ENCODE peak calls at places on chromosomes 13 and 19, in ten cellular contexts. Y is tibial nerve, E is IMR-90, N is uterus, D is prostate gland, V is A549, M is Peyer's patch, T is ovary, A is breast epithelium, W is adrenal gland. O is an unnamed sample.

GRCh38 chr13:98089246-98089645 is 53.6 kb upstream of the FARP1 start:
- DNase-seq in V (no peak), T (no peak), Y (no peak), D (no peak), M (no peak), A (no peak), E (peak), W (no peak), N (no peak), O (no peak)

GRCh38 chr19:55133639-55134444 is 15.2 kb downstream of the TNNT1 start:
- DNase-seq in D (no peak), T (no peak), Y (no peak), M (no peak), W (no peak), V (no peak), E (no peak), N (no peak), A (no peak), O (no peak)

GRCh38 chr13:76222511-76222910 is 586.4 kb downstream of the LMO7 start:
- DNase-seq in T (no peak), Y (no peak), A (no peak), V (no peak), D (no peak), M (no peak), E (peak), N (no peak), W (no peak), O (no peak)

GRCh38 chr13:96581741-96582140 is 412.5 kb downstream of the OXGR1 start:
- DNase-seq in D (peak), E (no peak), Y (no peak), M (no peak), V (no peak), W (no peak), T (no peak), N (no peak), A (no peak), O (no peak)

GRCh38 chr19:10193666-10194499 is 870 bp downstream of the DNMT1 start:
- DNase-seq in M (no peak), D (no peak), V (peak), A (no peak), W (no peak), T (no peak), E (peak), Y (peak), N (no peak), O (peak)

GRCh38 chr13:52173373-52173772 is 14.0 kb upstream of the NEK3 start:
- DNase-seq in D (no peak), V (no peak), E (no peak), W (no peak), M (no peak), A (no peak), Y (no peak), T (no peak), N (no peak), O (no peak)

GRCh38 chr19:55459551-55459949 is 1.9 kb downstream of the ISOC2 start:
- DNase-seq in D (no peak), W (no peak), T (no peak), N (no peak), A (no peak), E (no peak), M (no peak), Y (no peak), V (no peak), O (no peak)

GRCh38 chr19:47032171-47032811 is 12.7 kb downstream of the NPAS1 start:
- DNase-seq in A (no peak), Y (no peak), M (peak), W (no peak), E (no peak), T (no peak), D (peak), N (no peak), V (peak), O (no peak)

GRCh38 chr19:46533085-46534081 is 37.7 kb upstream of the PNMA8B start:
- DNase-seq in D (no peak), Y (no peak), N (no peak), W (no peak), A (no peak), V (no peak), E (no peak), M (no peak), T (no peak), O (no peak)

GRCh38 chr19:7500811-7501450 is 12.1 kb upstream of the PEX11G start:
- DNase-seq in D (peak), W (peak), A (peak), Y (no peak), V (peak), M (peak), N (no peak), T (peak), E (peak), O (no peak)

GRCh38 chr19:45468159-45468651 is 409 bp downstream of the FOSB start:
- DNase-seq in V (no peak), M (peak), E (no peak), D (no peak), T (peak), A (no peak), N (no peak), W (peak), Y (peak), O (peak)

GRCh38 chr13:86193281-86193680 is 394.1 kb upstream of the SLITRK6 start:
- DNase-seq in D (no peak), E (no peak), V (no peak), T (no peak), M (no peak), Y (no peak), A (no peak), N (no peak), W (no peak), O (no peak)

GRCh38 chr13:51502206-51502651 is 49.4 kb upstream of the INTS6 start:
- DNase-seq in N (no peak), W (no peak), M (no peak), V (no peak), E (peak), T (no peak), A (no peak), D (no peak), Y (no peak), O (no peak)

GRCh38 chr13:99215466-99215865 is 14.8 kb downstream of the UBAC2 start:
- DNase-seq in T (no peak), N (no peak), E (no peak), A (no peak), V (no peak), Y (no peak), W (no peak), M (peak), D (no peak), O (peak)

GRCh38 chr13:52615817-52616216 is 26.4 kb upstream of the HNRNPA1L2 start:
- DNase-seq in T (no peak), M (no peak), A (no peak), D (no peak), V (peak), N (no peak), E (no peak), Y (no peak), W (no peak), O (no peak)

GRCh38 chr19:33416307-33417215 is 43.1 kb downstream of the CEBPG start:
- DNase-seq in W (peak), M (peak), V (peak), A (no peak), N (peak), T (peak), Y (peak), D (peak), E (peak), O (no peak)

GRCh38 chr13:26425439-26426358 is 131.8 kb upstream of the WASF3 start:
- DNase-seq in A (no peak), M (peak), T (no peak), E (peak), N (peak), W (no peak), V (no peak), D (no peak), Y (no peak), O (no peak)

DNA sequence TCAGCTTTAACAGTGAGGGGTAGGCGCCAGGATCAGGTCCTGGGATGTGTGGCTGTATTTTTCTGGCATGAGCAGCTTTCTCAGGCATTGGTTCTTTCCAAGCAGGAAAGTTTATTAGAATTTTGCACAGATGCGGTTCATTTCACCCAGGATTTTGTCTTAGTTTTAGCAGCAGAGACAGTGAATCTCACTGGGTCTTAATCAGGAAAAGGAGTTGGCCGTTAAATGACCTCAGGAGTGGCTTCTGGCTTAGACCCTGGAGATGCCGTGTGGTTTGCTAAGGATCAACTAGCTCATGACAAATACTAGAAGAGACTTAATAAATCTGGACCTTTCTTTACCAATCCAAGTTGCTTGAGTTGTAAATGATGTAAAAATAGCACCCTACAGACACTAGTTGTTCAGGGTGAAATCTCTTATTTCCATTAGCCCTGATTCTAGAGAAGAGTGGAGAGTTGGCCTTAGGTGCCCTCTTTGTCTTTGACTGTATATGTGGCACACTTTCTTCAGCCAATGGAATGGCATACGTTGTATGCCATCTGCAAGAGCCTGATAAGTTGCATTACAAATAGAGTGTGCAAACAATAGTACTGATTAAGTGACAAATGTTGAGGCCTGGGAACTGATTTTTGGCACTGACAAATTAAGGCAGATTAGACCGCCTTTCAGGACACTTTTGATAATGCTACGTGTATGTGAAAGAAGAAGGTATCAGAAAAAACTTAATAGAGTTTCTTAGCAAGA is 34.0 kb downstream of the LRCH1 start:
- DNase-seq in N (no peak), Y (no peak), M (no peak), D (no peak), W (no peak), T (no peak), V (no peak), A (no peak), E (no peak), O (no peak)
- TF ChIP-seq POLR2A in N (no peak), Y (no peak), M (no peak), D (no peak), W (no peak), T (no peak), V (no peak), A (no peak), E (no peak), O (no peak)

GRCh38 chr13:87677043-87677333 is 5.8 kb downstream of the SLITRK5 start:
- DNase-seq in M (no peak), N (no peak), A (no peak), Y (no peak), T (no peak), D (no peak), V (no peak), E (no peak), W (no peak), O (peak)

GRCh38 chr13:87675851-87676250 is 4.7 kb downstream of the SLITRK5 start:
- DNase-seq in D (no peak), W (no peak), E (no peak), A (no peak), N (no peak), T (no peak), V (no peak), M (no peak), Y (no peak), O (no peak)

GRCh38 chr13:87676254-87677042 is 5.3 kb downstream of the SLITRK5 start:
- DNase-seq in A (no peak), V (no peak), E (no peak), T (no peak), N (no peak), Y (no peak), W (no peak), D (no peak), M (no peak), O (no peak)

GRCh38 chr13:87678353-87678752 is 7.2 kb downstream of the SLITRK5 start:
- DNase-seq in Y (no peak), D (no peak), A (no peak), M (no peak), W (no peak), T (no peak), N (no peak), V (no peak), E (no peak), O (no peak)

GRCh38 chr13:87677334-87678234 is 6.4 kb downstream of the SLITRK5 start:
- DNase-seq in V (no peak), A (peak), D (no peak), E (no peak), W (no peak), M (peak), T (no peak), Y (no peak), N (no peak), O (peak)
- H3K4me3 ChIP-seq in V (peak), A (peak), D (peak), E (no peak), W (no peak), M (peak), T (peak), Y (peak), N (peak), O (peak)

GRCh38 chr19:48646912-48647216 is 877 bp upstream of the CA11 start:
- DNase-seq in V (no peak), A (no peak), W (no peak), E (no peak), N (no peak), M (no peak), D (no peak), T (no peak), Y (no peak), O (no peak)

GRCh38 chr19:48644355-48644754 is 1.6 kb downstream of the CA11 start:
- DNase-seq in Y (no peak), W (no peak), N (no peak), T (no peak), D (no peak), E (no peak), A (no peak), V (no peak), M (no peak), O (no peak)

GRCh38 chr19:48646192-48646911 is 365 bp upstream of the CA11 start:
- DNase-seq in N (peak), T (peak), A (peak), W (peak), V (peak), E (peak), Y (peak), M (peak), D (peak), O (peak)

GRCh38 chr19:48644839-48645651 is 942 bp downstream of the CA11 start:
- DNase-seq in W (peak), D (peak), T (peak), N (peak), V (peak), M (peak), E (peak), A (no peak), Y (peak), O (peak)

DNA sequence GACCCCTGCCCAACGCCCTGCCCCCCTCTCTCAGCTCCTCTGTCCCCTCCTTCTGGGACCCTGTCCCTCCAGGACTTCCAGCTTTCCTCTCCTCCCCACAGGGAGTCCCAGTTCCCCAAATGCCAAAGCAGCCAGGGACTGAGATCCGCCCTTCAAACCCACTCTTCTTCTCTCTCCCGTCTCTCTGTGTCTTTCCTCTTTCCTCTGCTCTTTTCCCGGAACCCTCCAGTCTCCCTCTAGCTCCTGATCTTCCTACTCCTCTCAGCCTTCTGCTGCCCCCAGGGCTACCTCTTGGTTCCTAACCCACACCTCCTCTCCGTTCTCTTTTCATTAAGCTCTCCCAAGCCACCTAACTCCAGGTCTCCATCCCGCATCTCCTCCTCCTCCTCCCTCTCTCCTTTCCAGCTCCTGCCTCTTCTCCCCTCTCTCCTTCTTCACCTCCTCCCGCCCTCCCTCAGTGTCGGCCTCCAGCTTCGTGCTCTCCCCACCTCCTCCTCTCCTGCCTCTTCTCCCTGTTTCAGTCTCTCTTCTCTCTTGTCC is at the start of gene CA11:
- DNase-seq in A (no peak), D (no peak), N (no peak), M (no peak), Y (peak), E (no peak), T (peak), W (peak), V (no peak), O (no peak)
- TF ChIP-seq POLR2A in A (no peak), D (no peak), N (peak), M (no peak), Y (no peak), E (no peak), T (no peak), W (no peak), V (no peak), O (no peak)

DNA sequence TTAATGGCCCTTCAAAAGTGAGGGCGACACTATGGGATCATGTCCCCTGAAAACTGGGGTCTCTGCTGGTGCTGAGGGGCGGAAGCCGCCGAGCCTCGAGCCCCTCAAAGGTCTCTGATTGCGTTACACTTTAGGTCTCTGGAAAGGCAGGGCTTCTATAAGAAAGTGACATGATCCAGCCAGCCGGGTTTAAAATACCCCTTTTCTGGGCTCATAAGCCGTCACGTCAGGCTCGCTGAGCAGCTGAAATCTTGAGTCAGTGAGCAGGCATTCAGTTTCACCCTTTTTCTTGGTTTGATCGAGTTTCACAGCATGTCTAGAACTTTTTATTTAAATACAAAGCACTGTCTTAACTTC is 600 bp upstream of the HMGB1 start:
- DNase-seq in W (no peak), V (no peak), E (peak), D (no peak), M (no peak), N (no peak), T (no peak), Y (no peak), A (no peak), O (no peak)
- H3K4me3 ChIP-seq in W (no peak), V (peak), E (peak), D (no peak), M (peak), N (no peak), T (no peak), Y (no peak), A (no peak), O (no peak)

GRCh38 chr19:861756-862528 is 2.5 kb downstream of the CFD start:
- DNase-seq in V (no peak), T (no peak), A (no peak), M (peak), N (no peak), D (no peak), W (peak), Y (no peak), E (no peak), O (no peak)

GRCh38 chr19:860481-861098 is 1.1 kb downstream of the CFD start:
- DNase-seq in W (no peak), D (peak), T (no peak), E (peak), Y (peak), M (peak), V (peak), A (no peak), N (no peak), O (peak)

GRCh38 chr19:858284-858683 is 1.2 kb upstream of the CFD start:
- DNase-seq in E (no peak), A (no peak), M (no peak), W (no peak), Y (no peak), N (no peak), T (no peak), V (no peak), D (no peak), O (no peak)

GRCh38 chr19:861099-861755 is 1.8 kb downstream of the CFD start:
- DNase-seq in D (no peak), V (no peak), N (no peak), A (no peak), M (no peak), Y (no peak), E (no peak), W (no peak), T (no peak), O (no peak)

GRCh38 chr19:858868-859843 is at the start of gene CFD:
- DNase-seq in A (no peak), E (no peak), D (no peak), N (no peak), M (peak), V (no peak), Y (peak), W (no peak), T (no peak), O (peak)
- TF ChIP-seq POLR2A in A (no peak), E (no peak), D (no peak), N (no peak), M (peak), V (peak), Y (no peak), W (no peak), T (no peak), O (peak)

GRCh38 chr13:46383383-46383782 is 3.7 kb downstream of the RUBCNL start:
- DNase-seq in E (no peak), V (no peak), M (peak), N (no peak), Y (no peak), W (no peak), D (no peak), T (no peak), A (no peak), O (no peak)
- H3K4me3 ChIP-seq in E (no peak), V (no peak), M (no peak), N (no peak), Y (no peak), W (no peak), D (no peak), T (no peak), A (no peak), O (no peak)

DNA sequence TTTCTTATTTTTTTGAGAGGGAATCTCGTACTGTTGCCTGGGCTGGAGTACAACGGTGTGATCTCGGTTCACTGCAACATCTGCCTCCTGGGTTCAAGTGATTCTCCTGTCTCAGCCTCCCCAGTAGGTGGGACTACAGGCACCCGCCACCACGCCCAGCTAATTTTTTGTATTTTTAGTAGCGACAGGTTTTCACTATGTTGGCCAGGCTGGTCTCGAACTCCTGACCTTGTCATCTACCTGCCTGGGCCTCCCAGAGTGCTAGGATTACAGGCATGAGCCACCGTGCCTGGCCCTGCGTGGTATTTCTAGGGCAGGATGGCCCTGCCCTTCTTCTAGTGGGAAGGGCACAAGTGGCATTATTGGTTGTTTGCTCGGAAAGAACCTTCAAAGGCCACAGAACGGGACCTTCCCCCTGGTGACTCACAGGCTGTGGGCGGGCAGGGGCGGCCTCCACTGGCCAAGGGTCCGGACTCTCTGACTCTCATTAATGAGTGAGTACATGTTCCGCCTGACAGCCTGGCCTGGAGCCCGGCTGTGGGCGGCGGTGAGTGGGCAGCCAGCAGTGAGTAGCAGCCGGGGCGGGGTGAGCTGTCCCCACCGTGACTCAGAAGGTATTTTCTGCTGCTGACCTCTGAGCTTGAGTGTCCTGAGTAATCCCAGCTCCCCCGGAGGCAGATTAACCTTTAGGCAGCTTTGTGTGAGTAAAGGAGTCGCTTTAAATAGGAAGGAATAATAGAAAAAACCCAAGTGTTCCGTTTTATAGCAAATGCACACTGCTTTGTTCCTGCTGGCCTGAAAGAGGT is 5.1 kb downstream of the DOT1L start:
- DNase-seq in A (peak), V (peak), D (peak), M (peak), W (peak), T (peak), N (peak), E (peak), Y (peak), O (peak)
- TF ChIP-seq POLR2A in A (no peak), V (no peak), D (peak), M (peak), W (no peak), T (no peak), N (peak), E (peak), Y (no peak), O (no peak)

O was measured in lower leg skin.